ENCODE peak calls at places on chromosomes 3 and 15, in ten cellular contexts. K is AG09309; R is Panc1; Y is foreskin fibroblast; W is Jurkat, Clone E6-1; V is fibroblast of lung; G is sigmoid colon; D is fibroblast of the aortic adventitia; Q is aorta; M is trophoblast cell. B is an unnamed sample.

GRCh38 chr3:41881233-41881821 is 80.6 kb downstream of the ULK4 start:
- DNase-seq in Y (peak), Q (no peak), D (peak), G (no peak), R (peak), K (no peak), W (peak), V (peak), M (peak), B (peak)

GRCh38 chr3:65935724-65936123 is 103.0 kb downstream of the MAGI1 start:
- DNase-seq in G (no peak), R (no peak), M (no peak), Q (no peak), W (no peak), K (no peak), D (no peak), V (no peak), Y (no peak), B (no peak)

GRCh38 chr15:63104727-63105126 is 16.9 kb upstream of the LACTB start:
- DNase-seq in K (peak), Q (no peak), R (no peak), M (no peak), W (no peak), G (no peak), V (peak), Y (peak), D (peak), B (peak)

GRCh38 chr3:51024765-51025681 is 350.3 kb downstream of the DOCK3 start:
- DNase-seq in W (peak), Y (no peak), R (no peak), M (no peak), G (no peak), Q (no peak), K (no peak), D (no peak), V (no peak), B (no peak)

GRCh38 chr3:31668258-31668657 is 135.5 kb downstream of the STT3B start:
- DNase-seq in K (no peak), G (no peak), R (no peak), W (no peak), Y (no peak), M (peak), D (no peak), Q (no peak), V (no peak), B (no peak)

GRCh38 chr3:26307805-26308204 is 314.8 kb upstream of the LRRC3B start:
- DNase-seq in W (no peak), R (no peak), D (no peak), Y (no peak), K (no peak), V (no peak), M (no peak), Q (no peak), G (no peak), B (no peak)

GRCh38 chr3:189076459-189076858 is 95.3 kb upstream of the TPRG1 start:
- DNase-seq in Q (no peak), M (no peak), D (no peak), V (no peak), R (no peak), W (no peak), Y (no peak), K (no peak), G (no peak), B (no peak)

GRCh38 chr3:28476194-28476593 is 127.6 kb upstream of the AZI2 start:
- DNase-seq in W (peak), G (no peak), Q (no peak), V (peak), K (peak), R (no peak), D (peak), M (peak), Y (peak), B (peak)

GRCh38 chr15:67114846-67115521 is 49.6 kb downstream of the SMAD3 start:
- DNase-seq in W (no peak), Q (no peak), R (no peak), G (no peak), D (no peak), V (no peak), M (peak), Y (peak), K (no peak), B (no peak)

GRCh38 chr15:72534522-72534921 is 60.4 kb downstream of the ARIH1 start:
- DNase-seq in G (no peak), R (no peak), M (peak), Q (no peak), D (no peak), W (peak), Y (no peak), V (no peak), K (no peak), B (no peak)

GRCh38 chr15:31471731-31472430 is 145.2 kb downstream of the KLF13 start:
- DNase-seq in Q (no peak), D (peak), V (peak), G (no peak), M (peak), Y (peak), R (no peak), K (peak), W (no peak), B (peak)

GRCh38 chr15:45023659-45024320 is 795 bp downstream of the SORD start:
- DNase-seq in W (no peak), Q (no peak), R (no peak), Y (peak), G (no peak), K (no peak), V (peak), M (no peak), D (peak), B (peak)

GRCh38 chr3:188322135-188322892 is 168.4 kb downstream of the LPP start:
- DNase-seq in V (no peak), M (no peak), Q (no peak), Y (no peak), K (no peak), W (no peak), R (no peak), G (no peak), D (no peak), B (no peak)

GRCh38 chr3:65883614-65884013 is 155.1 kb downstream of the MAGI1 start:
- DNase-seq in G (no peak), Y (peak), R (no peak), M (no peak), D (peak), W (no peak), V (peak), Q (no peak), K (no peak), B (peak)

GRCh38 chr15:34355241-34355640 is 11.8 kb downstream of the LPCAT4 start:
- DNase-seq in M (no peak), W (no peak), D (no peak), G (no peak), Q (no peak), Y (peak), V (no peak), K (no peak), R (no peak), B (no peak)

GRCh38 chr15:35624881-35625280 is 78.9 kb upstream of the DPH6 start:
- DNase-seq in D (peak), R (no peak), Q (no peak), V (peak), K (peak), W (no peak), Y (peak), G (peak), M (peak), B (peak)

GRCh38 chr15:29568840-29569532 is 253.3 kb downstream of the TJP1 start:
- DNase-seq in Y (peak), Q (no peak), M (peak), V (no peak), G (no peak), K (no peak), W (peak), D (no peak), R (no peak), B (peak)

GRCh38 chr15:71223516-71223915 is 108.2 kb downstream of the THSD4 start:
- DNase-seq in G (no peak), Y (no peak), R (no peak), Q (no peak), W (no peak), D (no peak), M (peak), K (no peak), V (no peak), B (no peak)

GRCh38 chr15:70921297-70921696 is 28.7 kb downstream of the LRRC49 start:
- DNase-seq in W (no peak), G (no peak), M (no peak), Y (peak), R (no peak), V (peak), Q (no peak), K (no peak), D (peak), B (peak)

GRCh38 chr15:70833897-70834765 is 19.8 kb downstream of the LARP6 start:
- DNase-seq in Y (peak), D (peak), G (no peak), K (no peak), Q (no peak), V (peak), M (no peak), W (no peak), R (no peak), B (peak)

GRCh38 chr15:93024716-93025624 is 64.0 kb downstream of the RGMA start:
- DNase-seq in Q (no peak), V (no peak), W (no peak), M (no peak), G (no peak), K (no peak), Y (no peak), D (no peak), R (no peak), B (no peak)

GRCh38 chr15:64749167-64749566 is 26.2 kb downstream of the RBPMS2 start:
- DNase-seq in Y (peak), V (peak), M (peak), G (peak), D (peak), R (no peak), Q (no peak), K (peak), W (no peak), B (peak)

GRCh38 chr3:111848778-111849177 is 10.3 kb upstream of the PHLDB2 start:
- DNase-seq in K (no peak), Y (no peak), G (no peak), V (no peak), D (no peak), R (no peak), W (no peak), Q (no peak), M (no peak), B (no peak)

GRCh38 chr3:23547905-23548304 is 257.9 kb upstream of the UBE2E1 start:
- DNase-seq in V (peak), W (no peak), R (no peak), G (no peak), Q (no peak), M (no peak), Y (peak), K (peak), D (no peak), B (no peak)

GRCh38 chr3:128903501-128903900 is 24.1 kb downstream of the ACAD9 start:
- DNase-seq in M (no peak), K (no peak), G (no peak), W (no peak), Y (no peak), Q (no peak), D (no peak), R (no peak), V (no peak), B (no peak)

GRCh38 chr15:29432191-29433049 is 162.8 kb upstream of the NSMCE3 start:
- DNase-seq in K (no peak), M (no peak), D (no peak), Y (no peak), W (no peak), V (no peak), R (no peak), Q (no peak), G (no peak), B (no peak)

GRCh38 chr15:29090617-29091466 is 178.8 kb downstream of the NSMCE3 start:
- DNase-seq in W (peak), R (no peak), Y (peak), G (peak), Q (no peak), K (no peak), D (no peak), M (peak), V (peak), B (peak)

GRCh38 chr15:67043939-67044771 is 21.2 kb upstream of the SMAD3 start:
- DNase-seq in Q (peak), M (peak), V (peak), W (no peak), D (peak), G (no peak), R (no peak), Y (peak), K (peak), B (peak)

GRCh38 chr15:79602731-79603130 is 170.6 kb downstream of the MINAR1 start:
- DNase-seq in M (no peak), W (no peak), Y (no peak), K (no peak), R (no peak), G (no peak), D (no peak), Q (no peak), V (no peak), B (no peak)

GRCh38 chr3:134085034-134085775 is 55.5 kb upstream of the SLCO2A1 start:
- DNase-seq in Y (peak), R (no peak), W (no peak), G (no peak), D (no peak), V (peak), K (no peak), Q (no peak), M (peak), B (no peak)

GRCh38 chr15:100721758-100722550 is 119.6 kb downstream of the ASB7 start:
- DNase-seq in D (peak), K (peak), W (no peak), M (peak), R (peak), Q (peak), Y (peak), V (peak), G (peak), B (peak)
- H3K4me3 ChIP-seq in D (peak), K (no peak), W (no peak), M (no peak), R (no peak), Q (no peak), Y (no peak), V (no peak), G (no peak), B (no peak)

DNA sequence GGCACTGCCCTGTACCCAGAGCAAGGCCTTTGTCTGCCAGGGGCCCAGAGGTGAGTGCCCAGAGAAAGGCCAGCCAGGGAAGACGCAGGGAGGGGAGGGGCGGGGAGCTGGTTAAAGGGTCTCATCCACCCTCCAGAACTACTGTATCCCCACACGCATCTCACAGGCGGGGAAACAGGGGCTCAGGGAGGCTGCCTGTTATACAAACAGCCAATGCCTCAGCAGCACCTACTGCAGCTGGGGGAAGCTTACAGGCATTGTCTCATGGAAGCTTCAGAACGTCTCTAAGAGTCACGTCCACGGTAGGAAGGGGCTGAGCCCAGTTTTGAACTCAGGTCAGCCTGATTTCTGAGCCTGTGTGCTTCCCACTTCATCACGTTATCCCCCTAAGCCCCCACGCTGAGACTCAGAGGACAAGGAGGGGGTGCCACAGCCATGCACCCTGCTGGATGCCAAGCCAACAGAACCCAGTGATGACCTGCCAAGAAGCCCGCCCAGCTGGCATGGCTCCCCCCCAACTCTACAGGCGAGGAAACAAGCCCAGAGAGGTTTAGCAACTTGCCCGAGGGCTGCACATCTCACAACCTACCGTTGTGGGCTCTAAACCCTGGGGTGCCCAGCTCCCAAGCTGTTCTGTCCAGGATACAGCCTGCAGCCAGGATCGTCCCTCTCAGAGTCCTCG is 54.5 kb downstream of the IQSEC1 start:
- DNase-seq in K (no peak), W (no peak), Y (no peak), R (no peak), M (no peak), V (no peak), D (no peak), G (no peak), Q (peak), B (no peak)
- H3K4me3 ChIP-seq in K (peak), W (no peak), Y (peak), R (no peak), M (no peak), V (no peak), D (peak), G (peak), Q (no peak), B (no peak)

GRCh38 chr3:197953881-197954280 is 3.9 kb downstream of the RPL35A start:
- DNase-seq in G (no peak), R (no peak), M (no peak), Y (peak), V (no peak), K (no peak), D (peak), Q (no peak), W (no peak), B (peak)

GRCh38 chr3:197950661-197951029 is 655 bp downstream of the RPL35A start:
- DNase-seq in K (no peak), G (no peak), M (no peak), W (no peak), V (no peak), Y (no peak), R (no peak), Q (no peak), D (no peak), B (no peak)

GRCh38 chr3:197951392-197951990 is 1.5 kb downstream of the RPL35A start:
- DNase-seq in G (no peak), Q (no peak), R (no peak), K (no peak), Y (no peak), V (no peak), W (no peak), D (no peak), M (no peak), B (no peak)

GRCh38 chr3:197952440-197952839 is 2.5 kb downstream of the RPL35A start:
- DNase-seq in W (no peak), Y (no peak), K (no peak), V (no peak), D (no peak), M (no peak), R (no peak), G (no peak), Q (no peak), B (no peak)

GRCh38 chr3:197953325-197953724 is 3.3 kb downstream of the RPL35A start:
- DNase-seq in D (no peak), Y (no peak), M (no peak), K (no peak), W (no peak), Q (no peak), G (no peak), V (no peak), R (no peak), B (no peak)
- H3K4me3 ChIP-seq in D (no peak), Y (no peak), M (no peak), K (no peak), W (no peak), Q (no peak), G (no peak), V (peak), R (no peak), B (no peak)

DNA sequence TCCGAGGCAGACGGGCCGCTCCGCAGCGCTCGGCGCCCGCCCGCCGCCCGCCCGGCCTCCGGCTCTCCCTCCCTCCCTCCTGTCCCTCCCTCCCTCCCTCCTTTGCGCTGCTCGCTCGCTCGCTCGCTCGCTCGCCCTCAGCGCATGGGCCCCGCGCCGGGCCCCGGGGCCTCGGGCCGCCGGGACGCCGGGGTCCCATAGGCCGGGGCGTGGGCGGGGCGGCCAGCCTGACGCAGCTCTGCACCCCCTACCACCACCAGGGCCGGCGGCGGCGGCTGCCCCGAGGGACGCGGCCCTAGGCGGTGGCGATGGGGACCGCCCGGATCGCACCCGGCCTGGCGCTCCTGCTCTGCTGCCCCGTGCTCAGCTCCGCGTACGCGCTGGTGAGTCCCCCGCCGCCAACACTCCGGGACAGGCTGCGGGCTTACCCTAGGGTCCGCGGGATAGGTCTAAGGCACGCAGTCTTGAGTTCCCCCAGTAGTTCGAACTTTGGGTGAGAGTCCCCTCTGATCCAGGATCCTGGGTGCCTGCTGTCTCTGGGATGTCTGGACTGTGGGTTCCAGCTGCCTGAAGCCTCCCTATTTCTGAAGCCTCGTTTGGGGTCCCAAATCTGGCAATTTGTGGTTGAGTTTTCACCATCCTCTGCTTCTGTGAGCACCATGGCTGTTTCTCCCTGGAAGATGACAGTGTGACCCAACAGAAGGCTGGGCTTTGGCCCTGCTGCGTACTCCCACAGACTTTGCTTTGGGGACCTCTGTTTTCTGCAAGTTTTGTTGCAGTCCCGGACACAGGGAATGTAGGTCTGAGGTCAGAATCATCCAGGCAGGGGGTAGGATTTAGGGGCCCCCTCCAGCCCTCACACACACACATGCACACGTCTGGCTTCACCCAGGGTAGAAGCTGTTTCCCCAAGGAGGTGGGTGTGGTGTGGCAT is 6.0 kb downstream of the PTH1R start:
- DNase-seq in Q (no peak), W (no peak), D (peak), M (peak), Y (peak), R (no peak), K (no peak), G (no peak), V (peak), B (peak)
- H3K4me3 ChIP-seq in Q (peak), W (no peak), D (no peak), M (peak), Y (no peak), R (no peak), K (no peak), G (peak), V (peak), B (no peak)

GRCh38 chr3:57893668-57894067 is 114.6 kb upstream of the FLNB start:
- DNase-seq in Q (no peak), W (no peak), D (no peak), M (no peak), V (no peak), Y (no peak), K (no peak), G (no peak), R (no peak), B (no peak)

GRCh38 chr3:57893156-57893555 is 115.1 kb upstream of the FLNB start:
- DNase-seq in G (no peak), D (no peak), R (no peak), W (no peak), M (no peak), K (no peak), Y (no peak), V (no peak), Q (no peak), B (no peak)

GRCh38 chr3:57896691-57897090 is 111.5 kb upstream of the FLNB start:
- DNase-seq in G (no peak), K (no peak), V (no peak), D (no peak), R (no peak), W (no peak), Q (no peak), Y (no peak), M (no peak), B (no peak)

GRCh38 chr3:57892423-57892822 is 115.8 kb upstream of the FLNB start:
- DNase-seq in G (no peak), K (no peak), V (no peak), W (no peak), Q (no peak), D (peak), M (no peak), R (no peak), Y (peak), B (peak)

GRCh38 chr3:57896046-57896445 is 112.2 kb upstream of the FLNB start:
- DNase-seq in R (no peak), V (no peak), Y (no peak), K (no peak), M (no peak), G (no peak), Q (no peak), D (peak), W (no peak), B (no peak)
- H3K4me3 ChIP-seq in R (no peak), V (no peak), Y (no peak), K (no peak), M (no peak), G (no peak), Q (peak), D (no peak), W (no peak), B (no peak)

GRCh38 chr3:138947303-138948121 is 495 bp downstream of the FOXL2NB start:
- DNase-seq in G (no peak), D (no peak), R (no peak), W (no peak), M (no peak), Q (peak), V (no peak), Y (no peak), K (no peak), B (no peak)
- H3K4me3 ChIP-seq in G (peak), D (peak), R (peak), W (no peak), M (no peak), Q (peak), V (peak), Y (peak), K (peak), B (peak)